ENCODE peak calls at places on chromosome 18, in seven cellular contexts. One of them, this sample, is unnamed.

GRCh38 chr18:35376393-35376741 is 770 bp downstream of the ZNF396 start:
- DNase-seq in hepatocyte: peak; percentile 30
- DNase-seq in mucosa of descending colon: peak; percentile 28
- DNase-seq in right atrium auricular region: no peak
- DNase-seq in heart left ventricle: peak; percentile 35
- DNase-seq in testis: peak; percentile 20
- DNase-seq in cardiac muscle cell: no peak
- DNase-seq in this sample: no peak

GRCh38 chr18:33034212-33034611 is 261.4 kb upstream of the KLHL14 start:
- DNase-seq in heart left ventricle: no peak
- DNase-seq in cardiac muscle cell: no peak
- DNase-seq in testis: no peak
- DNase-seq in hepatocyte: no peak
- DNase-seq in mucosa of descending colon: no peak
- DNase-seq in right atrium auricular region: no peak
- DNase-seq in this sample: no peak

GRCh38 chr18:79798999-79799370 is 1.2 kb downstream of the KCNG2 start:
- DNase-seq in right atrium auricular region: no peak
- DNase-seq in cardiac muscle cell: no peak
- DNase-seq in hepatocyte: peak; percentile 34
- DNase-seq in testis: no peak
- DNase-seq in mucosa of descending colon: no peak
- DNase-seq in heart left ventricle: no peak
- DNase-seq in this sample: no peak

GRCh38 chr18:79405781-79406575 is 10.2 kb downstream of the NFATC1 start:
- DNase-seq in heart left ventricle: peak; percentile 74
- DNase-seq in mucosa of descending colon: peak; percentile 71
- DNase-seq in testis: peak; percentile 59
- DNase-seq in hepatocyte: no peak
- DNase-seq in right atrium auricular region: peak; percentile 78
- DNase-seq in cardiac muscle cell: no peak
- DNase-seq in this sample: no peak

GRCh38 chr18:75285876-75286275 is 75.3 kb downstream of the TSHZ1 start:
- DNase-seq in right atrium auricular region: no peak
- DNase-seq in heart left ventricle: no peak
- DNase-seq in mucosa of descending colon: no peak
- DNase-seq in cardiac muscle cell: no peak
- DNase-seq in testis: no peak
- DNase-seq in hepatocyte: no peak
- DNase-seq in this sample: no peak

GRCh38 chr18:63648241-63648640 is 4.2 kb upstream of the SERPINB4 start:
- DNase-seq in heart left ventricle: no peak
- DNase-seq in cardiac muscle cell: no peak
- DNase-seq in mucosa of descending colon: no peak
- DNase-seq in hepatocyte: no peak
- DNase-seq in right atrium auricular region: no peak
- DNase-seq in testis: no peak
- DNase-seq in this sample: no peak

GRCh38 chr18:76328145-76328544 is 166.9 kb downstream of the ZNF516 start:
- DNase-seq in hepatocyte: no peak
- DNase-seq in mucosa of descending colon: no peak
- DNase-seq in heart left ventricle: no peak
- DNase-seq in testis: no peak
- DNase-seq in cardiac muscle cell: no peak
- DNase-seq in right atrium auricular region: no peak
- DNase-seq in this sample: no peak

GRCh38 chr18:12726774-12727550 is 24.1 kb downstream of the PSMG2 start:
- DNase-seq in mucosa of descending colon: peak; percentile 89
- DNase-seq in heart left ventricle: no peak
- DNase-seq in testis: peak; percentile 85
- DNase-seq in hepatocyte: peak; percentile 83
- DNase-seq in right atrium auricular region: no peak
- DNase-seq in cardiac muscle cell: peak; percentile 73
- DNase-seq in this sample: peak; percentile 59

GRCh38 chr18:24544141-24544498 is 83.7 kb downstream of the HRH4 start:
- DNase-seq in hepatocyte: peak; percentile 62
- DNase-seq in right atrium auricular region: no peak
- DNase-seq in heart left ventricle: no peak
- DNase-seq in testis: no peak
- DNase-seq in mucosa of descending colon: no peak
- DNase-seq in cardiac muscle cell: peak; percentile 61
- DNase-seq in this sample: no peak

GRCh38 chr18:26135563-26135962 is 1.9 kb downstream of the PSMA8 start:
- DNase-seq in cardiac muscle cell: no peak
- DNase-seq in testis: no peak
- DNase-seq in heart left ventricle: no peak
- DNase-seq in hepatocyte: no peak
- DNase-seq in right atrium auricular region: no peak
- DNase-seq in mucosa of descending colon: no peak
- DNase-seq in this sample: no peak

GRCh38 chr18:13216732-13217465 is 1.7 kb upstream of the LDLRAD4 start:
- DNase-seq in heart left ventricle: peak; percentile 63
- DNase-seq in testis: peak; percentile 24
- DNase-seq in mucosa of descending colon: peak; percentile 52
- DNase-seq in right atrium auricular region: no peak
- DNase-seq in cardiac muscle cell: peak; percentile 71
- DNase-seq in hepatocyte: peak; percentile 77
- DNase-seq in this sample: no peak

GRCh38 chr18:13481820-13482640 is 244.3 kb downstream of the FAM210A start:
- DNase-seq in heart left ventricle: no peak
- DNase-seq in right atrium auricular region: no peak
- DNase-seq in hepatocyte: no peak
- DNase-seq in cardiac muscle cell: no peak
- DNase-seq in mucosa of descending colon: no peak
- DNase-seq in testis: no peak
- DNase-seq in this sample: no peak

GRCh38 chr18:76495435-76496199 is 575 bp upstream of the ZNF516 start:
- DNase-seq in hepatocyte: peak; percentile 69
- DNase-seq in right atrium auricular region: no peak
- DNase-seq in mucosa of descending colon: peak; percentile 61
- DNase-seq in heart left ventricle: peak; percentile 63
- DNase-seq in cardiac muscle cell: peak; percentile 54
- DNase-seq in testis: peak; percentile 63
- DNase-seq in this sample: peak; percentile 69

GRCh38 chr18:75216212-75216925 is 5.8 kb downstream of the TSHZ1 start:
- DNase-seq in heart left ventricle: no peak
- DNase-seq in right atrium auricular region: no peak
- DNase-seq in cardiac muscle cell: no peak
- DNase-seq in mucosa of descending colon: no peak
- DNase-seq in testis: no peak
- DNase-seq in hepatocyte: no peak
- DNase-seq in this sample: no peak

GRCh38 chr18:31206787-31207381 is 44.2 kb upstream of the DSC1 start:
- DNase-seq in cardiac muscle cell: no peak
- DNase-seq in right atrium auricular region: peak; percentile 64
- DNase-seq in testis: peak; percentile 17
- DNase-seq in heart left ventricle: peak; percentile 70
- DNase-seq in mucosa of descending colon: peak; percentile 92
- DNase-seq in hepatocyte: peak; percentile 82
- DNase-seq in this sample: no peak

GRCh38 chr18:12911025-12911927 is 27.2 kb upstream of the PTPN2 start:
- DNase-seq in right atrium auricular region: no peak
- DNase-seq in testis: peak; percentile 33
- DNase-seq in hepatocyte: peak; percentile 17
- DNase-seq in heart left ventricle: peak; percentile 37
- DNase-seq in cardiac muscle cell: no peak
- DNase-seq in mucosa of descending colon: no peak
- DNase-seq in this sample: peak; percentile 26

GRCh38 chr18:33849731-33850130 is 271.7 kb downstream of the ASXL3 start:
- DNase-seq in cardiac muscle cell: no peak
- DNase-seq in right atrium auricular region: no peak
- DNase-seq in heart left ventricle: no peak
- DNase-seq in testis: no peak
- DNase-seq in mucosa of descending colon: no peak
- DNase-seq in hepatocyte: no peak
- DNase-seq in this sample: no peak

GRCh38 chr18:1663879-1664705 is 759.4 kb downstream of the ADCYAP1 start:
- DNase-seq in mucosa of descending colon: peak; percentile 44
- DNase-seq in cardiac muscle cell: peak; percentile 74
- DNase-seq in right atrium auricular region: peak; percentile 60
- DNase-seq in hepatocyte: peak; percentile 76
- DNase-seq in heart left ventricle: peak; percentile 37
- DNase-seq in testis: peak; percentile 74
- DNase-seq in this sample: no peak

GRCh38 chr18:59481436-59481835 is 122.4 kb upstream of the LMAN1 start:
- DNase-seq in testis: no peak
- DNase-seq in hepatocyte: no peak
- DNase-seq in mucosa of descending colon: no peak
- DNase-seq in heart left ventricle: no peak
- DNase-seq in cardiac muscle cell: no peak
- DNase-seq in right atrium auricular region: no peak
- DNase-seq in this sample: no peak

GRCh38 chr18:67639872-67640271 is 123.4 kb upstream of the DSEL start:
- DNase-seq in heart left ventricle: no peak
- DNase-seq in hepatocyte: no peak
- DNase-seq in right atrium auricular region: no peak
- DNase-seq in mucosa of descending colon: no peak
- DNase-seq in cardiac muscle cell: no peak
- DNase-seq in testis: no peak
- DNase-seq in this sample: no peak

GRCh38 chr18:21433436-21433835 is 167.1 kb downstream of the ESCO1 start:
- DNase-seq in heart left ventricle: no peak
- DNase-seq in right atrium auricular region: no peak
- DNase-seq in hepatocyte: no peak
- DNase-seq in mucosa of descending colon: no peak
- DNase-seq in testis: no peak
- DNase-seq in cardiac muscle cell: no peak
- DNase-seq in this sample: no peak

GRCh38 chr18:74446178-74446577 is 10.9 kb downstream of the DIPK1C start:
- DNase-seq in testis: no peak
- DNase-seq in cardiac muscle cell: no peak
- DNase-seq in mucosa of descending colon: no peak
- DNase-seq in right atrium auricular region: no peak
- DNase-seq in heart left ventricle: no peak
- DNase-seq in hepatocyte: no peak
- DNase-seq in this sample: no peak

DNA sequence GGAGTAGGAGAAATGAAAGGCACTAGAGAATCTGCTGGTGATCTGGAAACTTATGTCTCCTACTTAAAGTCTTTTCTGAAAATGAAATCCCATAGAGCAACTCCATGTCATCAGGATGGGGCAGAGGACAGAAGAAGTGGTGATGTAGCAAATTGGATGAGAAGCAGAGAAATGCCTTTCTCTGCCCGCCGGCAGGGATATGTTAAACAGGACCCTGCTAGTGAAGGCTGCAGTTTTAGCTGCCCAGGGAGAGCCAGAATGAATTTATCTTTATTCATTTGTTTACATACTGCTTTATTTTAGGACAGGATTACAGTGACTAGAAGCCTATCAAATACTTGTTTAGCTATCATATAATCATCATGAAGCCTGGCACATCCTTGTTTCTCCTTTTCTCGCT is 247.0 kb downstream of the DOK6 start:
- DNase-seq in hepatocyte: no peak
- DNase-seq in testis: no peak
- DNase-seq in cardiac muscle cell: no peak
- DNase-seq in right atrium auricular region: no peak
- DNase-seq in heart left ventricle: no peak
- DNase-seq in mucosa of descending colon: no peak
- DNase-seq in this sample: no peak
- H3K36me3 ChIP-seq in hepatocyte: no peaks in the 10 kb centered on the region
- H3K36me3 ChIP-seq in testis: no peaks in the 10 kb centered on the region
- H3K36me3 ChIP-seq in cardiac muscle cell: no peaks in the 10 kb centered on the region
- H3K36me3 ChIP-seq in right atrium auricular region: no peaks in the 10 kb centered on the region
- H3K36me3 ChIP-seq in heart left ventricle: no peaks in the 10 kb centered on the region
- H3K36me3 ChIP-seq in mucosa of descending colon: no peaks in the 10 kb centered on the region
- H3K36me3 ChIP-seq in this sample: no peaks in the 10 kb centered on the region

GRCh38 chr18:48739266-48740067 is 200.6 kb downstream of the CTIF start:
- DNase-seq in testis: no peak
- DNase-seq in heart left ventricle: no peak
- DNase-seq in hepatocyte: no peak
- DNase-seq in right atrium auricular region: no peak
- DNase-seq in cardiac muscle cell: no peak
- DNase-seq in mucosa of descending colon: no peak
- DNase-seq in this sample: no peak
- TF ChIP-seq CTCF in testis: no peak
- TF ChIP-seq CTCF in heart left ventricle: no peak
- TF ChIP-seq CTCF in hepatocyte: no peak
- TF ChIP-seq CTCF in right atrium auricular region: no peak
- TF ChIP-seq CTCF in cardiac muscle cell: no peak
- TF ChIP-seq CTCF in mucosa of descending colon: no peak
- TF ChIP-seq CTCF in this sample: no peak

DNA sequence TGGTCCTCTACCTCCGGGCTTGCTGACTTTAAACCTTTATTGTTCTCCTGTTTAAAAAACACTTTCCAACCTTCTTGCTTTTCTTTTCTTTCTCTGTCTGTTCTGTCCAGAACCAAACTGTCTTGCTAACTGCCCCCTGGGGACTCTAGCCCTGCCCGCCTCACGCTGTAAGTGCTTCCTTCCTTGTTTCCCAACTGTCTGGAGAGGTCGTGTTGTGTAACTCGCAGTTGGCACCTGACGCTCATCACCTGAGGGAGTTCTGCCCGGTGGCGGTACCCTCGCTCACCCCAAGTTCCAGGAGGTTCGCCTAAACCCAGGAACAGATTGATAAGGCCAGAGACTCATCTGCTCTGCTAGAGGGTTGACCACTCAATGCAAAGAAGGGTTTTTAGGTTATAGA is 123.4 kb downstream of the MTCL1 start:
- DNase-seq in right atrium auricular region: no peak
- DNase-seq in testis: no peak
- DNase-seq in cardiac muscle cell: no peak
- DNase-seq in hepatocyte: no peak
- DNase-seq in mucosa of descending colon: no peak
- DNase-seq in heart left ventricle: no peak
- DNase-seq in this sample: no peak
- H3K36me3 ChIP-seq in right atrium auricular region: no peaks in the 10 kb centered on the region
- H3K36me3 ChIP-seq in testis: no peaks in the 10 kb centered on the region
- H3K36me3 ChIP-seq in cardiac muscle cell: no peaks in the 10 kb centered on the region
- H3K36me3 ChIP-seq in hepatocyte: no peaks in the 10 kb centered on the region
- H3K36me3 ChIP-seq in mucosa of descending colon: no peaks in the 10 kb centered on the region
- H3K36me3 ChIP-seq in heart left ventricle: no peaks in the 10 kb centered on the region
- H3K36me3 ChIP-seq in this sample: no peaks in the 10 kb centered on the region

GRCh38 chr18:58402247-58402646 is 226.6 kb downstream of the ALPK2 start:
- DNase-seq in heart left ventricle: no peak
- DNase-seq in right atrium auricular region: no peak
- DNase-seq in testis: no peak
- DNase-seq in hepatocyte: peak; percentile 81
- DNase-seq in mucosa of descending colon: no peak
- DNase-seq in cardiac muscle cell: peak; percentile 28
- DNase-seq in this sample: no peak

GRCh38 chr18:58402951-58403702 is 225.8 kb downstream of the ALPK2 start:
- DNase-seq in hepatocyte: no peak
- DNase-seq in cardiac muscle cell: peak; percentile 57
- DNase-seq in right atrium auricular region: no peak
- DNase-seq in testis: no peak
- DNase-seq in heart left ventricle: no peak
- DNase-seq in mucosa of descending colon: no peak
- DNase-seq in this sample: no peak

GRCh38 chr18:58398648-58399398 is 230.1 kb downstream of the ALPK2 start:
- DNase-seq in heart left ventricle: no peak
- DNase-seq in mucosa of descending colon: peak; percentile 29
- DNase-seq in cardiac muscle cell: no peak
- DNase-seq in hepatocyte: no peak
- DNase-seq in testis: no peak
- DNase-seq in right atrium auricular region: no peak
- DNase-seq in this sample: no peak

GRCh38 chr18:58401191-58401590 is 227.7 kb downstream of the ALPK2 start:
- DNase-seq in testis: no peak
- DNase-seq in right atrium auricular region: no peak
- DNase-seq in cardiac muscle cell: no peak
- DNase-seq in heart left ventricle: no peak
- DNase-seq in hepatocyte: no peak
- DNase-seq in mucosa of descending colon: no peak
- DNase-seq in this sample: no peak

GRCh38 chr18:58400337-58400885 is 228.5 kb downstream of the ALPK2 start:
- DNase-seq in testis: no peak
- DNase-seq in hepatocyte: peak; percentile 56
- DNase-seq in mucosa of descending colon: no peak
- DNase-seq in cardiac muscle cell: no peak
- DNase-seq in right atrium auricular region: no peak
- DNase-seq in heart left ventricle: no peak
- DNase-seq in this sample: no peak
- TF ChIP-seq CTCF in testis: no peak
- TF ChIP-seq CTCF in hepatocyte: no peak
- TF ChIP-seq CTCF in mucosa of descending colon: no peak
- TF ChIP-seq CTCF in cardiac muscle cell: no peak
- TF ChIP-seq CTCF in right atrium auricular region: no peak
- TF ChIP-seq CTCF in heart left ventricle: no peak
- TF ChIP-seq CTCF in this sample: no peak